ENCODE peak calls at places on chromosome 2, in five cellular contexts. One of them, this sample, is unnamed.

GRCh38 chr2:234631896-234632514 is 135.1 kb upstream of the ARL4C start:
- DNase-seq in left ventricle myocardium inferior: no peak
- DNase-seq in sigmoid colon: no peak
- DNase-seq in ovary: no peak
- DNase-seq in K562: no peak
- DNase-seq in this sample: no peak

GRCh38 chr2:96555146-96555610 is 18.6 kb downstream of the ARID5A start:
- DNase-seq in left ventricle myocardium inferior: no peak
- DNase-seq in sigmoid colon: no peak
- DNase-seq in ovary: no peak
- DNase-seq in K562: no peak
- DNase-seq in this sample: no peak

GRCh38 chr2:10524841-10525572 is 76.9 kb upstream of the ODC1 start:
- DNase-seq in left ventricle myocardium inferior: no peak
- DNase-seq in sigmoid colon: peak; percentile 55
- DNase-seq in ovary: no peak
- DNase-seq in K562: no peak
- DNase-seq in this sample: no peak

GRCh38 chr2:195590866-195591215 is 66.2 kb upstream of the SLC39A10 start:
- DNase-seq in left ventricle myocardium inferior: no peak
- DNase-seq in sigmoid colon: no peak
- DNase-seq in ovary: no peak
- DNase-seq in K562: no peak
- DNase-seq in this sample: no peak

GRCh38 chr2:234178309-234179030 is 128.0 kb downstream of the SPP2 start:
- DNase-seq in left ventricle myocardium inferior: no peak
- DNase-seq in sigmoid colon: no peak
- DNase-seq in ovary: no peak
- DNase-seq in K562: no peak
- DNase-seq in this sample: peak; percentile 83

GRCh38 chr2:127763776-127764175 is 47.2 kb downstream of the WDR33 start:
- DNase-seq in left ventricle myocardium inferior: no peak
- DNase-seq in sigmoid colon: no peak
- DNase-seq in ovary: no peak
- DNase-seq in K562: no peak
- DNase-seq in this sample: no peak

GRCh38 chr2:219477815-219478214 is 20.9 kb upstream of the GMPPA start:
- DNase-seq in left ventricle myocardium inferior: peak; percentile 66
- DNase-seq in sigmoid colon: no peak
- DNase-seq in ovary: no peak
- DNase-seq in K562: no peak
- DNase-seq in this sample: no peak

GRCh38 chr2:27049422-27050280 is 1.8 kb upstream of the AGBL5 start:
- DNase-seq in left ventricle myocardium inferior: no peak
- DNase-seq in sigmoid colon: peak; percentile 78
- DNase-seq in ovary: peak; percentile 67
- DNase-seq in K562: no peak
- DNase-seq in this sample: no peak

GRCh38 chr2:235485362-235485761 is 8.5 kb upstream of the AGAP1 start:
- DNase-seq in left ventricle myocardium inferior: no peak
- DNase-seq in sigmoid colon: no peak
- DNase-seq in ovary: no peak
- DNase-seq in K562: peak; percentile 33
- DNase-seq in this sample: peak; percentile 39

GRCh38 chr2:65980531-65980930 is 454.4 kb upstream of the MEIS1 start:
- DNase-seq in left ventricle myocardium inferior: no peak
- DNase-seq in sigmoid colon: no peak
- DNase-seq in ovary: no peak
- DNase-seq in K562: no peak
- DNase-seq in this sample: no peak

GRCh38 chr2:189233527-189233926 is 54.0 kb upstream of the COL5A2 start:
- DNase-seq in left ventricle myocardium inferior: no peak
- DNase-seq in sigmoid colon: no peak
- DNase-seq in ovary: no peak
- DNase-seq in K562: no peak
- DNase-seq in this sample: peak; percentile 63

GRCh38 chr2:86510436-86510933 is 52.8 kb downstream of the CHMP3 start:
- DNase-seq in left ventricle myocardium inferior: no peak
- DNase-seq in sigmoid colon: no peak
- DNase-seq in ovary: no peak
- DNase-seq in K562: no peak
- DNase-seq in this sample: no peak

GRCh38 chr2:72236445-72237067 is 88.9 kb upstream of the CYP26B1 start:
- DNase-seq in left ventricle myocardium inferior: no peak
- DNase-seq in sigmoid colon: no peak
- DNase-seq in ovary: no peak
- DNase-seq in K562: no peak
- DNase-seq in this sample: peak; percentile 80

GRCh38 chr2:60353406-60353800 is 200.1 kb downstream of the BCL11A start:
- DNase-seq in left ventricle myocardium inferior: no peak
- DNase-seq in sigmoid colon: no peak
- DNase-seq in ovary: no peak
- DNase-seq in K562: no peak
- DNase-seq in this sample: no peak

GRCh38 chr2:178404380-178404767 is 46.6 kb downstream of the PRKRA start:
- DNase-seq in left ventricle myocardium inferior: no peak
- DNase-seq in sigmoid colon: no peak
- DNase-seq in ovary: no peak
- DNase-seq in K562: no peak
- DNase-seq in this sample: peak; percentile 84

GRCh38 chr2:219125886-219126270 is 34.7 kb downstream of the NHEJ1 start:
- DNase-seq in left ventricle myocardium inferior: no peak
- DNase-seq in sigmoid colon: no peak
- DNase-seq in ovary: no peak
- DNase-seq in K562: no peak
- DNase-seq in this sample: peak; percentile 16

GRCh38 chr2:202695166-202695565 is 60.4 kb downstream of the FAM117B start:
- DNase-seq in left ventricle myocardium inferior: no peak
- DNase-seq in sigmoid colon: no peak
- DNase-seq in ovary: no peak
- DNase-seq in K562: no peak
- DNase-seq in this sample: no peak

GRCh38 chr2:100877555-100877954 is 57.6 kb downstream of the NPAS2 start:
- DNase-seq in left ventricle myocardium inferior: no peak
- DNase-seq in sigmoid colon: no peak
- DNase-seq in ovary: no peak
- DNase-seq in K562: no peak
- DNase-seq in this sample: no peak

GRCh38 chr2:100875516-100876230 is 55.7 kb downstream of the NPAS2 start:
- DNase-seq in left ventricle myocardium inferior: no peak
- DNase-seq in sigmoid colon: no peak
- DNase-seq in ovary: no peak
- DNase-seq in K562: no peak
- DNase-seq in this sample: no peak

GRCh38 chr2:100879296-100879695 is 59.4 kb downstream of the NPAS2 start:
- DNase-seq in left ventricle myocardium inferior: no peak
- DNase-seq in sigmoid colon: no peak
- DNase-seq in ovary: no peak
- DNase-seq in K562: no peak
- DNase-seq in this sample: no peak

GRCh38 chr2:100876231-100876860 is 56.4 kb downstream of the NPAS2 start:
- DNase-seq in left ventricle myocardium inferior: no peak
- DNase-seq in sigmoid colon: no peak
- DNase-seq in ovary: no peak
- DNase-seq in K562: no peak
- DNase-seq in this sample: no peak

GRCh38 chr2:100878000-100878786 is 58.3 kb downstream of the NPAS2 start:
- DNase-seq in left ventricle myocardium inferior: peak; percentile 37
- DNase-seq in sigmoid colon: peak; percentile 70
- DNase-seq in ovary: no peak
- DNase-seq in K562: no peak
- DNase-seq in this sample: no peak
- H3K4me1 ChIP-seq in left ventricle myocardium inferior: peaks cover 55% of the 10 kb centered on the region
- H3K4me1 ChIP-seq in sigmoid colon: peaks cover 11% of the 10 kb centered on the region
- H3K4me1 ChIP-seq in ovary: no peaks in the 10 kb centered on the region
- H3K4me1 ChIP-seq in K562: no peaks in the 10 kb centered on the region
- H3K4me1 ChIP-seq in this sample: peaks cover 15% of the 10 kb centered on the region

GRCh38 chr2:184646177-184646576 is 47.8 kb downstream of the ZNF804A start:
- DNase-seq in left ventricle myocardium inferior: no peak
- DNase-seq in sigmoid colon: no peak
- DNase-seq in ovary: no peak
- DNase-seq in K562: no peak
- DNase-seq in this sample: peak; percentile 82

GRCh38 chr2:184646593-184646992 is 48.3 kb downstream of the ZNF804A start:
- DNase-seq in left ventricle myocardium inferior: no peak
- DNase-seq in sigmoid colon: no peak
- DNase-seq in ovary: no peak
- DNase-seq in K562: no peak
- DNase-seq in this sample: no peak

DNA sequence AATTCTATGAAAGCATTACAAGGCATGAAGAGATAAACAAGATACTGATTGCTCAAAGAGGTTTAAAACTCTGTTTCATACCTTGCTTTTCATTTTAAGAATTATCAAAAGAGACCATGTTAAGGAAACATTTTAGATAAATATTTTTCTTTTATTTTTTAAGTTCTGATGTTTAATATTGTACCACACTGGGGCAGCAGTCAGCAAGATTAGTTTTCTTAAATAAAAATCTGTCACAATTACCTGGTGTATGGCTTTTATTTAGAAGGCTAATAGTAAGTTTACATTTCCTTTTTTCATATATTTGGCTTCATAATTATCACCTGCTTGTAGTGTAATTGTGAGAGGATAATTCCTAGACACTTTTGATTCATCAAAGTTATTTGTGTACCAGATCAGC is 46.4 kb downstream of the ZNF804A start:
- DNase-seq in left ventricle myocardium inferior: no peak
- DNase-seq in sigmoid colon: no peak
- DNase-seq in ovary: no peak
- DNase-seq in K562: no peak
- DNase-seq in this sample: peak; percentile 29
- H3K4me1 ChIP-seq in left ventricle myocardium inferior: no peaks in the 10 kb centered on the region
- H3K4me1 ChIP-seq in sigmoid colon: no peaks in the 10 kb centered on the region
- H3K4me1 ChIP-seq in ovary: no peaks in the 10 kb centered on the region
- H3K4me1 ChIP-seq in K562: no peaks in the 10 kb centered on the region
- H3K4me1 ChIP-seq in this sample: peaks cover 17% of the 10 kb centered on the region

GRCh38 chr2:237689569-237690131 is 62.3 kb downstream of the LRRFIP1 start:
- DNase-seq in left ventricle myocardium inferior: no peak
- DNase-seq in sigmoid colon: peak; percentile 84
- DNase-seq in ovary: no peak
- DNase-seq in K562: no peak
- DNase-seq in this sample: peak; percentile 60

GRCh38 chr2:237688081-237688480 is 60.7 kb downstream of the LRRFIP1 start:
- DNase-seq in left ventricle myocardium inferior: no peak
- DNase-seq in sigmoid colon: peak; percentile 51
- DNase-seq in ovary: no peak
- DNase-seq in K562: no peak
- DNase-seq in this sample: no peak

GRCh38 chr2:237686659-237687136 is 59.3 kb downstream of the LRRFIP1 start:
- DNase-seq in left ventricle myocardium inferior: peak; percentile 30
- DNase-seq in sigmoid colon: peak; percentile 70
- DNase-seq in ovary: no peak
- DNase-seq in K562: no peak
- DNase-seq in this sample: no peak

GRCh38 chr2:237685408-237685807 is 58.0 kb downstream of the LRRFIP1 start:
- DNase-seq in left ventricle myocardium inferior: no peak
- DNase-seq in sigmoid colon: peak; percentile 40
- DNase-seq in ovary: no peak
- DNase-seq in K562: no peak
- DNase-seq in this sample: peak; percentile 53

DNA sequence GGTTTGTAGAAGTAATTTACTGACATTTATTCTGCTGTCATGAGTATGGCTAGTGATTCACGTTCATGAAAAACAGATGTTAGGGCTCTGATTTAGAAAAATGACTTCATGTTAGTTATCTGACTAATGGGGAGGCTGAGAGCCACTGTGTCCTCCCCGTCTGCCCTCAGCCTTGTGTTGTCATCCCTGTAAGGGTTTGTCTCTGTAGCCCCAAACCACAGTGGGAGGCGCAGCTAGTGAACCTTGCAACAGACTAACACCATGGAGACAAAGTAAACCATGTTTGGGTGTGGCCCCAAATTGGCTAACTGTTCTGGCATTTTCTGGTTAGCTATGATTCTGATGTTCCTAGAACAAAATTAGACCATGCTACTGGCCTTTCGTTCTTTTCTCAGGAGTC is 60.3 kb downstream of the LRRFIP1 start:
- DNase-seq in left ventricle myocardium inferior: peak; percentile 81
- DNase-seq in sigmoid colon: peak; percentile 98
- DNase-seq in ovary: peak; percentile 64
- DNase-seq in K562: no peak
- DNase-seq in this sample: peak; percentile 93
- H3K4me1 ChIP-seq in left ventricle myocardium inferior: peaks cover 70% of the 10 kb centered on the region
- H3K4me1 ChIP-seq in sigmoid colon: peaks cover 47% of the 10 kb centered on the region
- H3K4me1 ChIP-seq in ovary: peaks cover under 1% of the 10 kb centered on the region
- H3K4me1 ChIP-seq in K562: peaks cover 14% of the 10 kb centered on the region
- H3K4me1 ChIP-seq in this sample: peaks cover 42% of the 10 kb centered on the region

GRCh38 chr2:113901943-113902342 is 12.1 kb downstream of the ACTR3 start:
- DNase-seq in left ventricle myocardium inferior: no peak
- DNase-seq in sigmoid colon: no peak
- DNase-seq in ovary: no peak
- DNase-seq in K562: no peak
- DNase-seq in this sample: no peak
- H3K4me1 ChIP-seq in left ventricle myocardium inferior: peaks cover 75% of the 10 kb centered on the region
- H3K4me1 ChIP-seq in sigmoid colon: peaks cover 71% of the 10 kb centered on the region
- H3K4me1 ChIP-seq in ovary: peaks cover 6% of the 10 kb centered on the region
- H3K4me1 ChIP-seq in K562: peaks cover 7% of the 10 kb centered on the region
- H3K4me1 ChIP-seq in this sample: peaks cover 9% of the 10 kb centered on the region

DNA sequence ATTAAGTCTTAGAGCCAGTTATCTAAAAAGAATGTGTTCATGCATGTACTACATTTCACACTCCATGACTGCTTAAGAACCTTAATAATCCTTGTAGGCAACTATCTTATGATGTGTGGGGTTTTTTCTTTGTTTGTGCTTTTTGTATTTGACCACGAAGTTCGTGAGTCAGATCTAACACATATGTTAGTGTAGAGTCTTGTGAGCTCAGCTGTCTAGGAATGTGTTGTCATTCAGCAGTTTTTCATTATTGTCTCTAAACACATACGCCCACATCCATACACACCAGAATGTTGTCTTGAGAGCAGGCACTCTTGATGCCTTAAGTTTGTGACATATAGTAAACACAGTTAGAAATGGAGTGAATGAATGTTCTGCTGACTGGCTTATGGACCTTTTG is 38.4 kb downstream of the CAB39 start:
- DNase-seq in left ventricle myocardium inferior: no peak
- DNase-seq in sigmoid colon: no peak
- DNase-seq in ovary: no peak
- DNase-seq in K562: no peak
- DNase-seq in this sample: peak; percentile 68
- H3K4me1 ChIP-seq in left ventricle myocardium inferior: peaks cover 57% of the 10 kb centered on the region
- H3K4me1 ChIP-seq in sigmoid colon: peaks cover 21% of the 10 kb centered on the region
- H3K4me1 ChIP-seq in ovary: no peaks in the 10 kb centered on the region
- H3K4me1 ChIP-seq in K562: no peaks in the 10 kb centered on the region
- H3K4me1 ChIP-seq in this sample: peaks cover 38% of the 10 kb centered on the region

GRCh38 chr2:224883700-224884099 is 158.6 kb downstream of the DOCK10 start:
- DNase-seq in left ventricle myocardium inferior: no peak
- DNase-seq in sigmoid colon: no peak
- DNase-seq in ovary: no peak
- DNase-seq in K562: no peak
- DNase-seq in this sample: no peak

GRCh38 chr2:224883172-224883516 is 159.1 kb downstream of the DOCK10 start:
- DNase-seq in left ventricle myocardium inferior: no peak
- DNase-seq in sigmoid colon: no peak
- DNase-seq in ovary: no peak
- DNase-seq in K562: no peak
- DNase-seq in this sample: no peak

GRCh38 chr2:224882291-224883171 is 159.7 kb downstream of the DOCK10 start:
- DNase-seq in left ventricle myocardium inferior: no peak
- DNase-seq in sigmoid colon: no peak
- DNase-seq in ovary: no peak
- DNase-seq in K562: no peak
- DNase-seq in this sample: peak; percentile 87

GRCh38 chr2:224885295-224885694 is 157.0 kb downstream of the DOCK10 start:
- DNase-seq in left ventricle myocardium inferior: no peak
- DNase-seq in sigmoid colon: no peak
- DNase-seq in ovary: no peak
- DNase-seq in K562: no peak
- DNase-seq in this sample: no peak

GRCh38 chr2:224884188-224884587 is 158.1 kb downstream of the DOCK10 start:
- DNase-seq in left ventricle myocardium inferior: no peak
- DNase-seq in sigmoid colon: no peak
- DNase-seq in ovary: no peak
- DNase-seq in K562: no peak
- DNase-seq in this sample: no peak
- H3K4me1 ChIP-seq in left ventricle myocardium inferior: no peaks in the 10 kb centered on the region
- H3K4me1 ChIP-seq in sigmoid colon: no peaks in the 10 kb centered on the region
- H3K4me1 ChIP-seq in ovary: no peaks in the 10 kb centered on the region
- H3K4me1 ChIP-seq in K562: no peaks in the 10 kb centered on the region
- H3K4me1 ChIP-seq in this sample: peaks cover 50% of the 10 kb centered on the region